ENCODE peak calls at places on chromosomes 13 and 19, in ten cellular contexts. A is coronary artery, T is pancreas, V is psoas muscle, G is dorsolateral prefrontal cortex, C is AG04450, B is cardiac muscle cell, P is upper lobe of right lung, M is HepG2, Q is breast epithelium. E is an unnamed sample.
A peak's percentile ranks its signal among the peaks of the same experiment; 100 is the strongest.

GRCh38 chr13:73662833-73663232 is 471.4 kb downstream of the KLF12 start:
- DNase-seq in B (no peak), C (no peak), M (no peak), P (no peak), V (no peak), G (no peak), A (no peak), Q (no peak), T (no peak), E (no peak)

GRCh38 chr13:102402292-102402691 is 444 bp upstream of the FGF14 start:
- DNase-seq in Q (no peak), C (no peak), T (no peak), G (peak; percentile 56), P (no peak), M (no peak), A (no peak), V (peak; percentile 44), B (peak; percentile 20), E (no peak)

GRCh38 chr13:104318121-104318520 is 1251.9 kb upstream of the SLC10A2 start:
- DNase-seq in A (no peak), Q (no peak), B (peak; percentile 69), M (no peak), P (no peak), G (no peak), C (no peak), V (no peak), T (no peak), E (no peak)

GRCh38 chr19:46944918-46945628 is 74.6 kb upstream of the NPAS1 start:
- DNase-seq in T (no peak), G (peak; percentile 80), B (peak; percentile 62), M (no peak), P (no peak), A (peak; percentile 89), Q (no peak), C (no peak), V (peak; percentile 87), E (no peak)

GRCh38 chr13:102333320-102334181 is 68.3 kb downstream of the FGF14 start:
- DNase-seq in T (no peak), V (no peak), B (no peak), C (no peak), Q (no peak), M (no peak), G (no peak), A (no peak), P (no peak), E (no peak)

GRCh38 chr13:83184819-83185218 is 697.5 kb downstream of the SLITRK1 start:
- DNase-seq in V (no peak), A (no peak), C (peak; percentile 21), P (no peak), B (peak; percentile 71), M (no peak), T (no peak), Q (no peak), G (no peak), E (no peak)

GRCh38 chr19:16146112-16146511 is 2.6 kb downstream of the HSH2D start:
- DNase-seq in B (no peak), G (no peak), V (no peak), C (no peak), T (no peak), M (no peak), A (no peak), P (no peak), Q (no peak), E (no peak)

GRCh38 chr19:5654931-5655330 is 25.4 kb downstream of the MICOS13 start:
- DNase-seq in T (peak; percentile 15), G (peak; percentile 13), P (no peak), A (no peak), M (no peak), V (no peak), C (no peak), Q (no peak), B (no peak), E (no peak)

GRCh38 chr13:38814331-38814730 is 127.5 kb downstream of the FREM2 start:
- DNase-seq in Q (no peak), T (no peak), A (no peak), G (no peak), B (no peak), C (no peak), V (no peak), P (no peak), M (no peak), E (no peak)

GRCh38 chr13:74930402-74931165 is 551.4 kb downstream of the TBC1D4 start:
- DNase-seq in A (no peak), B (no peak), C (peak; percentile 8), V (no peak), Q (no peak), M (no peak), P (no peak), T (no peak), G (no peak), E (no peak)

GRCh38 chr19:38634757-38635482 is 12.5 kb upstream of the ACTN4 start:
- DNase-seq in G (peak; percentile 67), T (peak; percentile 89), V (peak; percentile 87), C (peak; percentile 38), Q (peak; percentile 76), P (peak; percentile 86), B (peak; percentile 74), M (no peak), A (no peak), E (no peak)

GRCh38 chr19:49583239-49583638 is 2.1 kb downstream of the PRRG2 start:
- DNase-seq in B (no peak), A (no peak), P (no peak), V (no peak), T (no peak), M (no peak), G (no peak), C (no peak), Q (no peak), E (no peak)

GRCh38 chr19:49581007-49581508 is at the start of gene PRRG2:
- DNase-seq in A (no peak), G (no peak), B (no peak), V (no peak), Q (no peak), M (no peak), C (no peak), T (peak; percentile 88), P (peak; percentile 78), E (peak; percentile 65)

GRCh38 chr19:49579947-49580263 is 451 bp downstream of the NOSIP start:
- DNase-seq in C (no peak), P (no peak), M (no peak), Q (no peak), T (no peak), B (no peak), G (no peak), V (no peak), A (no peak), E (no peak)

GRCh38 chr19:49579193-49579592 is 1.2 kb downstream of the NOSIP start:
- DNase-seq in P (no peak), M (no peak), Q (no peak), G (no peak), V (no peak), C (no peak), B (no peak), T (no peak), A (no peak), E (no peak)

GRCh38 chr19:49580264-49581006 is at the start of gene NOSIP:
- DNase-seq in B (peak; percentile 98), V (peak; percentile 97), A (peak; percentile 96), M (peak; percentile 93), Q (peak; percentile 97), C (peak; percentile 91), P (peak; percentile 96), T (peak; percentile 97), G (peak; percentile 90), E (peak; percentile 93)
- H3K27ac ChIP-seq in B (peak within 1 kb of the TSS; percentile 66), V (peak within 1 kb of the TSS; percentile 80), A (peak within 1 kb of the TSS; percentile 90), M (peak within 1 kb of the TSS; percentile 61), Q (peak within 1 kb of the TSS; percentile 76), C (peak within 1 kb of the TSS; percentile 54), P (peak within 1 kb of the TSS; percentile 76), T (peak within 1 kb of the TSS; percentile 71), G (peak within 1 kb of the TSS; percentile 75), E (peak within 1 kb of the TSS; percentile 35)

DNA sequence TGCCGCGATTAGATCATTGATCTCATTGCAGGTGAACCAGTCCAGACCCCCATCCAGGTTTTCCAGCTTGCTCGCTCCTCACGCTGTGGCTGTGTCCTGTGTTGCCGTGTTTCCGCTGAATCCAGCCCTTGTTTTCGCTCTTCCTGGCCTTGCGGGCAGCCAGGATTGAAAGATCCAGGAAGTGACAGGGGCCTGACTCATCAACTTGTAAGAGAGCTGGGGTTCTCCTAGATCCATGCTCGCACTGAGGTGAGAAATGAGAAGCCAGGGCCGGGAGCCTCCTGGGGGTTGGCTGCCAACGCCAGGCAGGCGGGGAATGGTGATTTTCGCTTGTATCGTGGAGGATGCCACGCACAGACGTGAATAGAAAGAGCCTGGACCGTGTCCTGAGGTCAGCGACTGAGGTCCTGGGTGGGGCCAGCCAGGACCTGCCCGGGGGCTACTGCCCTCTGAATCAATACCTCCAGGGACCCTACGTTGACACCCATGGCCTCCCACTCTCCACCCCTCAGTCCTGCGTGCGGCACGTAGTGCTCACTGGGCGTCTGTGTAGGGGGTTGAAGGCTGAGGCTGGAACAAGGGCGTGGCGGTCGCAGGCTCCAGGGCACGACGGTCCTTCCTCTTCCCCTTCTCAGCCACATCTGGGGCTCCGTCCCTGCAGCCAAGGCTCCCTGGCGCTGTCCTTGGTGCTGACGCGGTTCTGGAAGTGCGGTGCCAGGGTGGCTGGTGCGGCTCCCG is 7.3 kb upstream of the PTPRH start:
- DNase-seq in G (peak; percentile 75), T (peak; percentile 90), Q (peak; percentile 70), P (peak; percentile 86), B (peak; percentile 99), A (no peak), C (peak; percentile 97), M (peak; percentile 96), V (peak; percentile 87), E (peak; percentile 97)
- H3K4me3 ChIP-seq in G (peak overlapping the region; percentile 64), T (peak overlapping the region; percentile 52), Q (peak overlapping the region; percentile 51), P (peak overlapping the region; percentile 43), B (peak overlapping the region; percentile 35), A (peak overlapping the region; percentile 66), C (peak overlapping the region; percentile 62), M (peak overlapping the region; percentile 69), V (peak overlapping the region; percentile 58), E (peak overlapping the region; percentile 13)

GRCh38 chr13:35965226-35965927 is 165.8 kb downstream of the DCLK1 start:
- DNase-seq in T (no peak), A (no peak), Q (no peak), P (no peak), V (no peak), B (no peak), G (no peak), M (no peak), C (no peak), E (no peak)
- H3K27ac ChIP-seq in T (no peak overlapping the region), A (peak overlapping the region; percentile 45), Q (peak overlapping the region; percentile 45), P (no peak overlapping the region), V (no peak overlapping the region), B (no peak overlapping the region), G (no peak overlapping the region), M (no peak overlapping the region), C (no peak overlapping the region), E (no peak overlapping the region)

DNA sequence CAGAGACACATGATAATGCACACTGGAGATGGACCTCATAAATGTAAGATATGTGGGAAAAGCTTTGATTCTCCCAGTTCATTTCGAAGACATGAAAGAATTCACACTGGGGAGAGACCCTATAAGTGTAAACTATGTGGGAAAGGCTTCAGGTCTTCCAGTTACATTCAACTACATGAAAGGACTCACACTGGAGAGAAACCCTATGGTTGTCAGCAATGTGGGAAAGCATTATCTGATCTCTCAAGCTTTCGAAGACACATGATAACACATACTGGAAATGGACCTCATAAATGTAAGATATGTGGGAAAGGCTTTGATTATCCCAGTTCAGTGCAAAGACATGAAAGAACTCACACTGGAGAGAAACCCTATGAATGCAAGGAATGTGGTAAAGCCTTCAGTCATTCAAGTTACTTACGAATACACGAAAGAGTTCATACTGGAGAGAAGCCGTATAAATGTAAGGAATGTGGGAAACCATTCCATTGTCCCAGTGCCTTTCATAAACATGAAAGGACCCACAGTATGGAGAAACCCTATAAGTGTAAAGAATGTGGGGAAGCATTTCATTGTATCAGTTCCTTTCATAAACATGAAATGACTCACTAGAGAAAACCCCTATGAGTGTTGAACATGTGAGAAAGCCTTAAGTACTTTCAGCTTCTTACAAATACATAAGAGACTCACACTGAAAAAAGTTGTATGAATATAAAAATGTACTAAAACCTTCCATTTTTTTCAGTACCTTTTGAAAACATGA is 14.7 kb downstream of the ZNF441 start:
- DNase-seq in G (no peak), T (no peak), C (no peak), Q (no peak), V (no peak), M (peak; percentile 36), P (no peak), A (no peak), B (no peak), E (no peak)
- H3K4me3 ChIP-seq in G (no peak overlapping the region), T (no peak overlapping the region), C (no peak overlapping the region), Q (no peak overlapping the region), V (no peak overlapping the region), M (no peak overlapping the region), P (no peak overlapping the region), A (peak overlapping the region; percentile 6), B (no peak overlapping the region), E (no peak overlapping the region)

E was measured in RWPE2.